ENCODE peak calls at places on chromosomes 2 and 18, in ten cellular contexts. B is AG09309; E is brain pericyte; W is GM12865; R is cerebellum; L is AG09319; T is amniotic stem cell; I is HT-29; O is stimulated activated CD8-positive, alpha-beta memory T cell treated with anti-CD3 and anti-CD28 coated beads, Interleukin-2, amount 100 ng/mL, for 1 hour; P is astrocyte of the cerebellum. Q is an unnamed sample.

GRCh38 chr2:33521791-33522281 is 45.4 kb downstream of the RASGRP3 start:
- DNase-seq in E (no peak), O (no peak), W (no peak), I (no peak), T (no peak), P (peak), B (peak), R (no peak), L (peak), Q (no peak)

GRCh38 chr2:18910843-18911242 is 321.5 kb upstream of the NT5C1B start:
- DNase-seq in W (no peak), L (peak), O (no peak), I (no peak), E (no peak), R (no peak), T (no peak), B (peak), P (peak), Q (no peak)

GRCh38 chr2:40844353-40845277 is 392.7 kb upstream of the SLC8A1 start:
- DNase-seq in E (no peak), P (no peak), L (no peak), R (no peak), T (no peak), B (no peak), I (peak), O (no peak), W (peak), Q (no peak)

GRCh38 chr2:199410130-199410529 is 47.6 kb downstream of the SATB2 start:
- DNase-seq in E (no peak), W (no peak), P (peak), R (no peak), T (no peak), B (peak), O (no peak), I (no peak), L (no peak), Q (no peak)

GRCh38 chr2:204027105-204027504 is 90.5 kb downstream of the ICOS start:
- DNase-seq in E (no peak), T (no peak), L (no peak), P (peak), R (no peak), W (peak), O (no peak), I (no peak), B (no peak), Q (no peak)

GRCh38 chr2:134320930-134321329 is 67.1 kb downstream of the MGAT5 start:
- DNase-seq in B (no peak), R (no peak), I (no peak), P (no peak), O (no peak), E (no peak), L (no peak), T (no peak), W (no peak), Q (no peak)

GRCh38 chr2:217837001-217837491 is 165.7 kb downstream of the TNS1 start:
- DNase-seq in B (peak), W (peak), O (no peak), T (no peak), R (no peak), E (no peak), I (peak), P (no peak), L (peak), Q (no peak)

GRCh38 chr2:199684832-199685231 is 166.2 kb downstream of the FTCDNL1 start:
- DNase-seq in E (no peak), I (no peak), O (no peak), P (no peak), R (no peak), B (no peak), W (no peak), L (no peak), T (no peak), Q (no peak)

GRCh38 chr2:27708666-27709065 is 45.0 kb downstream of the SLC4A1AP start:
- DNase-seq in R (no peak), P (no peak), O (no peak), B (no peak), W (no peak), T (no peak), L (no peak), E (no peak), I (no peak), Q (no peak)

GRCh38 chr2:26088038-26088643 is 54.3 kb downstream of the RAB10 start:
- DNase-seq in O (no peak), I (peak), P (peak), R (peak), B (no peak), E (no peak), L (no peak), T (no peak), W (peak), Q (no peak)

GRCh38 chr2:219562049-219563020 is 9.0 kb downstream of the OBSL1 start:
- DNase-seq in T (no peak), R (no peak), O (no peak), L (no peak), I (no peak), E (no peak), P (no peak), W (no peak), B (no peak), Q (no peak)

GRCh38 chr2:23776021-23776420 is 150.9 kb downstream of the ATAD2B start:
- DNase-seq in O (no peak), W (no peak), R (no peak), P (no peak), B (no peak), T (no peak), L (no peak), I (no peak), E (no peak), Q (no peak)

GRCh38 chr18:50917021-50917420 is 38.1 kb downstream of the ME2 start:
- DNase-seq in O (no peak), R (no peak), W (no peak), P (no peak), L (no peak), T (no peak), E (no peak), I (no peak), B (no peak), Q (no peak)

GRCh38 chr18:26307161-26307773 is 81.0 kb downstream of the TAF4B start:
- DNase-seq in P (peak), R (peak), W (peak), E (peak), O (no peak), B (no peak), L (peak), I (peak), T (peak), Q (peak)

GRCh38 chr2:37742286-37742685 is 70.8 kb upstream of the CDC42EP3 start:
- DNase-seq in W (no peak), L (no peak), R (no peak), E (no peak), I (no peak), O (no peak), P (no peak), B (no peak), T (no peak), Q (no peak)

GRCh38 chr2:36655456-36655855 is 41.1 kb upstream of the VIT start:
- DNase-seq in O (no peak), L (peak), P (peak), E (no peak), B (peak), T (no peak), R (no peak), I (no peak), W (no peak), Q (no peak)

GRCh38 chr2:31219131-31219969 is 2.0 kb upstream of the CAPN14 start:
- DNase-seq in O (no peak), L (no peak), T (no peak), I (no peak), W (peak), P (no peak), B (no peak), R (no peak), E (no peak), Q (no peak)

GRCh38 chr2:120677696-120678095 is 58.0 kb upstream of the GLI2 start:
- DNase-seq in I (no peak), B (no peak), L (no peak), R (no peak), W (no peak), T (no peak), E (no peak), P (peak), O (no peak), Q (no peak)

GRCh38 chr2:147657086-147658000 is 187.5 kb upstream of the ACVR2A start:
- DNase-seq in B (no peak), E (no peak), W (no peak), P (no peak), O (no peak), R (no peak), L (no peak), T (no peak), I (no peak), Q (no peak)

GRCh38 chr2:126657146-126657635 is 1.2 kb downstream of the GYPC start:
- DNase-seq in P (peak), E (peak), B (peak), L (peak), I (no peak), R (no peak), O (no peak), W (peak), T (peak), Q (no peak)

GRCh38 chr18:76588591-76589303 is 93.7 kb upstream of the ZNF516 start:
- DNase-seq in L (no peak), W (no peak), E (no peak), I (no peak), P (no peak), R (no peak), T (no peak), B (no peak), O (no peak), Q (no peak)

GRCh38 chr2:181465686-181466375 is 8.6 kb downstream of the ITGA4 start:
- DNase-seq in B (peak), W (no peak), E (no peak), R (no peak), T (no peak), L (peak), P (peak), O (no peak), I (no peak), Q (no peak)

GRCh38 chr2:83967854-83968253 is 491.2 kb downstream of the SUCLG1 start:
- DNase-seq in I (peak), P (no peak), R (no peak), E (no peak), W (no peak), L (no peak), O (no peak), B (no peak), T (no peak), Q (no peak)

GRCh38 chr2:172282944-172283343 is 144.4 kb upstream of the ITGA6 start:
- DNase-seq in T (peak), O (no peak), E (peak), R (no peak), L (peak), W (no peak), B (peak), I (no peak), P (peak), Q (no peak)

GRCh38 chr2:35548171-35548570 is 807.4 kb upstream of the CRIM1 start:
- DNase-seq in I (no peak), W (no peak), T (no peak), P (no peak), B (no peak), L (no peak), E (no peak), O (no peak), R (no peak), Q (no peak)

GRCh38 chr18:30451976-30452375 is 590.6 kb downstream of the DSC3 start:
- DNase-seq in T (no peak), E (no peak), W (no peak), R (no peak), L (no peak), B (no peak), O (no peak), I (no peak), P (no peak), Q (no peak)

GRCh38 chr2:98839292-98839691 is 96.7 kb downstream of the CRACDL start:
- DNase-seq in B (no peak), P (peak), O (no peak), L (no peak), I (no peak), T (no peak), E (no peak), R (no peak), W (no peak), Q (no peak)

GRCh38 chr2:240462704-240463273 is 27.3 kb downstream of the GPC1 start:
- DNase-seq in O (no peak), T (no peak), I (no peak), E (no peak), W (no peak), L (no peak), B (no peak), P (no peak), R (no peak), Q (no peak)

GRCh38 chr2:28644760-28645159 is 106.9 kb upstream of the PPP1CB start:
- DNase-seq in E (no peak), T (no peak), L (no peak), W (no peak), I (no peak), B (no peak), R (no peak), P (peak), O (no peak), Q (no peak)